ENCODE peak calls at places on chromosomes 5 and 9, in five cellular contexts. One of them, this sample, is unnamed.

GRCh38 chr5:172572440-172572839 is 68.6 kb upstream of the NEURL1B start:
- DNase-seq in stimulated activated CD4-positive, alpha-beta T cell treated with anti-CD3 and anti-CD28 coated beads, Interleukin-12 subunit alpha, Interleukin-12 subunit beta, amount 100 ng/mL, for 24 hours: no peak
- DNase-seq in activated CD4-positive, alpha-beta T cell treated with anti-CD3 and anti-CD28 coated beads, Interleukin-2, amount 10 ng/mL, durations not matched to agents 7 days and 5 days: no peak
- DNase-seq in NCI-H1092: no peak
- DNase-seq in fibroblast of mammary gland: no peak
- DNase-seq in this sample: no peak

GRCh38 chr9:17004500-17004899 is 130.3 kb upstream of the CNTLN start:
- DNase-seq in stimulated activated CD4-positive, alpha-beta T cell treated with anti-CD3 and anti-CD28 coated beads, Interleukin-12 subunit alpha, Interleukin-12 subunit beta, amount 100 ng/mL, for 24 hours: no peak
- DNase-seq in activated CD4-positive, alpha-beta T cell treated with anti-CD3 and anti-CD28 coated beads, Interleukin-2, amount 10 ng/mL, durations not matched to agents 7 days and 5 days: no peak
- DNase-seq in NCI-H1092: no peak
- DNase-seq in fibroblast of mammary gland: peak
- DNase-seq in this sample: no peak

GRCh38 chr9:113650207-113651131 is 186.9 kb downstream of the RGS3 start:
- DNase-seq in stimulated activated CD4-positive, alpha-beta T cell treated with anti-CD3 and anti-CD28 coated beads, Interleukin-12 subunit alpha, Interleukin-12 subunit beta, amount 100 ng/mL, for 24 hours: no peak
- DNase-seq in activated CD4-positive, alpha-beta T cell treated with anti-CD3 and anti-CD28 coated beads, Interleukin-2, amount 10 ng/mL, durations not matched to agents 7 days and 5 days: no peak
- DNase-seq in NCI-H1092: peak
- DNase-seq in fibroblast of mammary gland: peak
- DNase-seq in this sample: peak

GRCh38 chr5:127313847-127314473 is 23.4 kb downstream of the MEGF10 start:
- DNase-seq in stimulated activated CD4-positive, alpha-beta T cell treated with anti-CD3 and anti-CD28 coated beads, Interleukin-12 subunit alpha, Interleukin-12 subunit beta, amount 100 ng/mL, for 24 hours: peak
- DNase-seq in activated CD4-positive, alpha-beta T cell treated with anti-CD3 and anti-CD28 coated beads, Interleukin-2, amount 10 ng/mL, durations not matched to agents 7 days and 5 days: peak
- DNase-seq in NCI-H1092: no peak
- DNase-seq in fibroblast of mammary gland: peak
- DNase-seq in this sample: no peak

GRCh38 chr5:15993934-15994333 is 185.7 kb downstream of the MARCHF11 start:
- DNase-seq in stimulated activated CD4-positive, alpha-beta T cell treated with anti-CD3 and anti-CD28 coated beads, Interleukin-12 subunit alpha, Interleukin-12 subunit beta, amount 100 ng/mL, for 24 hours: no peak
- DNase-seq in activated CD4-positive, alpha-beta T cell treated with anti-CD3 and anti-CD28 coated beads, Interleukin-2, amount 10 ng/mL, durations not matched to agents 7 days and 5 days: no peak
- DNase-seq in NCI-H1092: no peak
- DNase-seq in fibroblast of mammary gland: peak
- DNase-seq in this sample: no peak

GRCh38 chr5:149205625-149206523 is 64.6 kb downstream of the ABLIM3 start:
- DNase-seq in stimulated activated CD4-positive, alpha-beta T cell treated with anti-CD3 and anti-CD28 coated beads, Interleukin-12 subunit alpha, Interleukin-12 subunit beta, amount 100 ng/mL, for 24 hours: no peak
- DNase-seq in activated CD4-positive, alpha-beta T cell treated with anti-CD3 and anti-CD28 coated beads, Interleukin-2, amount 10 ng/mL, durations not matched to agents 7 days and 5 days: no peak
- DNase-seq in NCI-H1092: no peak
- DNase-seq in fibroblast of mammary gland: peak
- DNase-seq in this sample: no peak

GRCh38 chr9:20361220-20361619 is 261.1 kb downstream of the MLLT3 start:
- DNase-seq in stimulated activated CD4-positive, alpha-beta T cell treated with anti-CD3 and anti-CD28 coated beads, Interleukin-12 subunit alpha, Interleukin-12 subunit beta, amount 100 ng/mL, for 24 hours: no peak
- DNase-seq in activated CD4-positive, alpha-beta T cell treated with anti-CD3 and anti-CD28 coated beads, Interleukin-2, amount 10 ng/mL, durations not matched to agents 7 days and 5 days: peak
- DNase-seq in NCI-H1092: no peak
- DNase-seq in fibroblast of mammary gland: no peak
- DNase-seq in this sample: no peak

GRCh38 chr9:122204491-122204890 is 24.3 kb downstream of the LHX6 start:
- DNase-seq in stimulated activated CD4-positive, alpha-beta T cell treated with anti-CD3 and anti-CD28 coated beads, Interleukin-12 subunit alpha, Interleukin-12 subunit beta, amount 100 ng/mL, for 24 hours: no peak
- DNase-seq in activated CD4-positive, alpha-beta T cell treated with anti-CD3 and anti-CD28 coated beads, Interleukin-2, amount 10 ng/mL, durations not matched to agents 7 days and 5 days: no peak
- DNase-seq in NCI-H1092: no peak
- DNase-seq in fibroblast of mammary gland: no peak
- DNase-seq in this sample: no peak

GRCh38 chr5:141521244-141521781 is 32.4 kb downstream of the PCDHGC5 start:
- DNase-seq in stimulated activated CD4-positive, alpha-beta T cell treated with anti-CD3 and anti-CD28 coated beads, Interleukin-12 subunit alpha, Interleukin-12 subunit beta, amount 100 ng/mL, for 24 hours: no peak
- DNase-seq in activated CD4-positive, alpha-beta T cell treated with anti-CD3 and anti-CD28 coated beads, Interleukin-2, amount 10 ng/mL, durations not matched to agents 7 days and 5 days: no peak
- DNase-seq in NCI-H1092: no peak
- DNase-seq in fibroblast of mammary gland: peak
- DNase-seq in this sample: peak

GRCh38 chr5:25025836-25026235 is 381.1 kb upstream of the CDH10 start:
- DNase-seq in stimulated activated CD4-positive, alpha-beta T cell treated with anti-CD3 and anti-CD28 coated beads, Interleukin-12 subunit alpha, Interleukin-12 subunit beta, amount 100 ng/mL, for 24 hours: no peak
- DNase-seq in activated CD4-positive, alpha-beta T cell treated with anti-CD3 and anti-CD28 coated beads, Interleukin-2, amount 10 ng/mL, durations not matched to agents 7 days and 5 days: no peak
- DNase-seq in NCI-H1092: no peak
- DNase-seq in fibroblast of mammary gland: no peak
- DNase-seq in this sample: no peak

GRCh38 chr5:52692039-52692438 is 95.7 kb upstream of the ITGA1 start:
- DNase-seq in stimulated activated CD4-positive, alpha-beta T cell treated with anti-CD3 and anti-CD28 coated beads, Interleukin-12 subunit alpha, Interleukin-12 subunit beta, amount 100 ng/mL, for 24 hours: no peak
- DNase-seq in activated CD4-positive, alpha-beta T cell treated with anti-CD3 and anti-CD28 coated beads, Interleukin-2, amount 10 ng/mL, durations not matched to agents 7 days and 5 days: no peak
- DNase-seq in NCI-H1092: no peak
- DNase-seq in fibroblast of mammary gland: peak
- DNase-seq in this sample: no peak

GRCh38 chr5:126975791-126976190 is 54.6 kb downstream of the MARCHF3 start:
- DNase-seq in stimulated activated CD4-positive, alpha-beta T cell treated with anti-CD3 and anti-CD28 coated beads, Interleukin-12 subunit alpha, Interleukin-12 subunit beta, amount 100 ng/mL, for 24 hours: no peak
- DNase-seq in activated CD4-positive, alpha-beta T cell treated with anti-CD3 and anti-CD28 coated beads, Interleukin-2, amount 10 ng/mL, durations not matched to agents 7 days and 5 days: no peak
- DNase-seq in NCI-H1092: no peak
- DNase-seq in fibroblast of mammary gland: no peak
- DNase-seq in this sample: peak

GRCh38 chr9:137502008-137502913 is 43.1 kb upstream of the NSMF start:
- DNase-seq in stimulated activated CD4-positive, alpha-beta T cell treated with anti-CD3 and anti-CD28 coated beads, Interleukin-12 subunit alpha, Interleukin-12 subunit beta, amount 100 ng/mL, for 24 hours: no peak
- DNase-seq in activated CD4-positive, alpha-beta T cell treated with anti-CD3 and anti-CD28 coated beads, Interleukin-2, amount 10 ng/mL, durations not matched to agents 7 days and 5 days: no peak
- DNase-seq in NCI-H1092: no peak
- DNase-seq in fibroblast of mammary gland: no peak
- DNase-seq in this sample: no peak

GRCh38 chr5:14439087-14439841 is 142.3 kb upstream of the OTULINL start:
- DNase-seq in stimulated activated CD4-positive, alpha-beta T cell treated with anti-CD3 and anti-CD28 coated beads, Interleukin-12 subunit alpha, Interleukin-12 subunit beta, amount 100 ng/mL, for 24 hours: no peak
- DNase-seq in activated CD4-positive, alpha-beta T cell treated with anti-CD3 and anti-CD28 coated beads, Interleukin-2, amount 10 ng/mL, durations not matched to agents 7 days and 5 days: no peak
- DNase-seq in NCI-H1092: no peak
- DNase-seq in fibroblast of mammary gland: peak
- DNase-seq in this sample: no peak

GRCh38 chr5:137095597-137095996 is 403.5 kb downstream of the SPOCK1 start:
- DNase-seq in stimulated activated CD4-positive, alpha-beta T cell treated with anti-CD3 and anti-CD28 coated beads, Interleukin-12 subunit alpha, Interleukin-12 subunit beta, amount 100 ng/mL, for 24 hours: no peak
- DNase-seq in activated CD4-positive, alpha-beta T cell treated with anti-CD3 and anti-CD28 coated beads, Interleukin-2, amount 10 ng/mL, durations not matched to agents 7 days and 5 days: no peak
- DNase-seq in NCI-H1092: no peak
- DNase-seq in fibroblast of mammary gland: no peak
- DNase-seq in this sample: no peak

GRCh38 chr9:71472400-71472799 is 295.9 kb downstream of the CEMIP2 start:
- DNase-seq in stimulated activated CD4-positive, alpha-beta T cell treated with anti-CD3 and anti-CD28 coated beads, Interleukin-12 subunit alpha, Interleukin-12 subunit beta, amount 100 ng/mL, for 24 hours: no peak
- DNase-seq in activated CD4-positive, alpha-beta T cell treated with anti-CD3 and anti-CD28 coated beads, Interleukin-2, amount 10 ng/mL, durations not matched to agents 7 days and 5 days: no peak
- DNase-seq in NCI-H1092: no peak
- DNase-seq in fibroblast of mammary gland: no peak
- DNase-seq in this sample: no peak

GRCh38 chr5:133456933-133457402 is 155.4 kb downstream of the FSTL4 start:
- DNase-seq in stimulated activated CD4-positive, alpha-beta T cell treated with anti-CD3 and anti-CD28 coated beads, Interleukin-12 subunit alpha, Interleukin-12 subunit beta, amount 100 ng/mL, for 24 hours: no peak
- DNase-seq in activated CD4-positive, alpha-beta T cell treated with anti-CD3 and anti-CD28 coated beads, Interleukin-2, amount 10 ng/mL, durations not matched to agents 7 days and 5 days: no peak
- DNase-seq in NCI-H1092: no peak
- DNase-seq in fibroblast of mammary gland: peak
- DNase-seq in this sample: no peak

GRCh38 chr9:70480405-70480980 is 66.0 kb upstream of the KLF9 start:
- DNase-seq in stimulated activated CD4-positive, alpha-beta T cell treated with anti-CD3 and anti-CD28 coated beads, Interleukin-12 subunit alpha, Interleukin-12 subunit beta, amount 100 ng/mL, for 24 hours: no peak
- DNase-seq in activated CD4-positive, alpha-beta T cell treated with anti-CD3 and anti-CD28 coated beads, Interleukin-2, amount 10 ng/mL, durations not matched to agents 7 days and 5 days: no peak
- DNase-seq in NCI-H1092: peak
- DNase-seq in fibroblast of mammary gland: peak
- DNase-seq in this sample: peak

GRCh38 chr5:34059997-34060396 is 17.0 kb upstream of the C1QTNF3 start:
- DNase-seq in stimulated activated CD4-positive, alpha-beta T cell treated with anti-CD3 and anti-CD28 coated beads, Interleukin-12 subunit alpha, Interleukin-12 subunit beta, amount 100 ng/mL, for 24 hours: no peak
- DNase-seq in activated CD4-positive, alpha-beta T cell treated with anti-CD3 and anti-CD28 coated beads, Interleukin-2, amount 10 ng/mL, durations not matched to agents 7 days and 5 days: no peak
- DNase-seq in NCI-H1092: no peak
- DNase-seq in fibroblast of mammary gland: no peak
- DNase-seq in this sample: no peak

GRCh38 chr5:143051244-143052058 is 281.3 kb downstream of the ARHGAP26 start:
- DNase-seq in stimulated activated CD4-positive, alpha-beta T cell treated with anti-CD3 and anti-CD28 coated beads, Interleukin-12 subunit alpha, Interleukin-12 subunit beta, amount 100 ng/mL, for 24 hours: no peak
- DNase-seq in activated CD4-positive, alpha-beta T cell treated with anti-CD3 and anti-CD28 coated beads, Interleukin-2, amount 10 ng/mL, durations not matched to agents 7 days and 5 days: no peak
- DNase-seq in NCI-H1092: peak
- DNase-seq in fibroblast of mammary gland: peak
- DNase-seq in this sample: peak

GRCh38 chr9:37840560-37841194 is 40.1 kb downstream of the DCAF10 start:
- DNase-seq in stimulated activated CD4-positive, alpha-beta T cell treated with anti-CD3 and anti-CD28 coated beads, Interleukin-12 subunit alpha, Interleukin-12 subunit beta, amount 100 ng/mL, for 24 hours: no peak
- DNase-seq in activated CD4-positive, alpha-beta T cell treated with anti-CD3 and anti-CD28 coated beads, Interleukin-2, amount 10 ng/mL, durations not matched to agents 7 days and 5 days: no peak
- DNase-seq in NCI-H1092: no peak
- DNase-seq in fibroblast of mammary gland: peak
- DNase-seq in this sample: no peak

GRCh38 chr9:120694559-120694958 is 19.7 kb downstream of the MEGF9 start:
- DNase-seq in stimulated activated CD4-positive, alpha-beta T cell treated with anti-CD3 and anti-CD28 coated beads, Interleukin-12 subunit alpha, Interleukin-12 subunit beta, amount 100 ng/mL, for 24 hours: no peak
- DNase-seq in activated CD4-positive, alpha-beta T cell treated with anti-CD3 and anti-CD28 coated beads, Interleukin-2, amount 10 ng/mL, durations not matched to agents 7 days and 5 days: no peak
- DNase-seq in NCI-H1092: no peak
- DNase-seq in fibroblast of mammary gland: no peak
- DNase-seq in this sample: no peak

GRCh38 chr5:81969226-81969625 is 2.6 kb upstream of the ATG10 start:
- DNase-seq in stimulated activated CD4-positive, alpha-beta T cell treated with anti-CD3 and anti-CD28 coated beads, Interleukin-12 subunit alpha, Interleukin-12 subunit beta, amount 100 ng/mL, for 24 hours: no peak
- DNase-seq in activated CD4-positive, alpha-beta T cell treated with anti-CD3 and anti-CD28 coated beads, Interleukin-2, amount 10 ng/mL, durations not matched to agents 7 days and 5 days: no peak
- DNase-seq in NCI-H1092: no peak
- DNase-seq in fibroblast of mammary gland: no peak
- DNase-seq in this sample: no peak

GRCh38 chr5:168964182-168964581 is 336.8 kb downstream of the SLIT3 start:
- DNase-seq in stimulated activated CD4-positive, alpha-beta T cell treated with anti-CD3 and anti-CD28 coated beads, Interleukin-12 subunit alpha, Interleukin-12 subunit beta, amount 100 ng/mL, for 24 hours: no peak
- DNase-seq in activated CD4-positive, alpha-beta T cell treated with anti-CD3 and anti-CD28 coated beads, Interleukin-2, amount 10 ng/mL, durations not matched to agents 7 days and 5 days: no peak
- DNase-seq in NCI-H1092: no peak
- DNase-seq in fibroblast of mammary gland: no peak
- DNase-seq in this sample: no peak

GRCh38 chr5:144698454-144698853 is 527.8 kb downstream of the KCTD16 start:
- DNase-seq in stimulated activated CD4-positive, alpha-beta T cell treated with anti-CD3 and anti-CD28 coated beads, Interleukin-12 subunit alpha, Interleukin-12 subunit beta, amount 100 ng/mL, for 24 hours: no peak
- DNase-seq in activated CD4-positive, alpha-beta T cell treated with anti-CD3 and anti-CD28 coated beads, Interleukin-2, amount 10 ng/mL, durations not matched to agents 7 days and 5 days: no peak
- DNase-seq in NCI-H1092: no peak
- DNase-seq in fibroblast of mammary gland: peak
- DNase-seq in this sample: no peak

This sample was measured in NCI-H2107.